ENCODE peak calls at places on chromosomes 4 and X, in five cellular contexts. V is HepG2, B is H1, U is tibial nerve, F is A549. O is an unnamed sample. For H3K4me1, the result is how much of the 10 kb centered on the place peaks cover.

GRCh38 chr4:145289403-145290076 is 109.2 kb upstream of the OTUD4 start:
- DNase-seq in V (no peak), B (no peak), U (no peak), F (no peak), O (no peak)

GRCh38 chrX:56281789-56282188 is 49.6 kb downstream of the KLF8 start:
- DNase-seq in V (peak), B (no peak), U (no peak), F (peak), O (no peak)

GRCh38 chr4:141180991-141181760 is 39.5 kb upstream of the ZNF330 start:
- DNase-seq in V (no peak), B (no peak), U (no peak), F (no peak), O (no peak)

GRCh38 chrX:3252744-3253143 is 93.7 kb downstream of the MXRA5 start:
- DNase-seq in V (no peak), B (no peak), U (no peak), F (no peak), O (no peak)

GRCh38 chr4:137968956-137969709 is 273.0 kb downstream of the SLC7A11 start:
- DNase-seq in V (no peak), B (no peak), U (no peak), F (no peak), O (no peak)

GRCh38 chr4:15436515-15436914 is 8.7 kb downstream of the C1QTNF7 start:
- DNase-seq in V (no peak), B (no peak), U (no peak), F (no peak), O (peak)

GRCh38 chrX:25872786-25873185 is 265.4 kb upstream of the MAGEB18 start:
- DNase-seq in V (no peak), B (no peak), U (no peak), F (no peak), O (no peak)

GRCh38 chr4:143351149-143351691 is 14.5 kb downstream of the GAB1 start:
- DNase-seq in V (no peak), B (no peak), U (no peak), F (no peak), O (no peak)

GRCh38 chrX:14897042-14897441 is 23.8 kb downstream of the MOSPD2 start:
- DNase-seq in V (no peak), B (no peak), U (no peak), F (no peak), O (no peak)

GRCh38 chrX:43166874-43167273 is 388.9 kb upstream of the PPP1R2C start:
- DNase-seq in V (peak), B (no peak), U (no peak), F (no peak), O (no peak)

GRCh38 chr4:118948545-118949144 is 60.0 kb downstream of the SYNPO2 start:
- DNase-seq in V (no peak), B (no peak), U (no peak), F (no peak), O (no peak)
- H3K4me1 ChIP-seq in V (under half), B (under half), U (under half), F (under half), O (under half)

GRCh38 chr4:48483006-48483776 is at the start of gene SLC10A4:
- DNase-seq in V (no peak), B (peak), U (no peak), F (peak), O (no peak)
- TF ChIP-seq EP300 in V (no peak), B (no peak), U (no peak), F (no peak), O (no peak)

GRCh38 chr4:113691676-113692075 is 69.9 kb downstream of the CAMK2D start:
- DNase-seq in V (no peak), B (no peak), U (no peak), F (no peak), O (no peak)

GRCh38 chr4:113695328-113696169 is 66.0 kb downstream of the CAMK2D start:
- DNase-seq in V (peak), B (no peak), U (no peak), F (no peak), O (no peak)

GRCh38 chr4:113689394-113689793 is 72.1 kb downstream of the CAMK2D start:
- DNase-seq in V (no peak), B (no peak), U (no peak), F (no peak), O (no peak)

GRCh38 chr4:113693993-113694392 is 67.5 kb downstream of the CAMK2D start:
- DNase-seq in V (no peak), B (no peak), U (no peak), F (no peak), O (no peak)

GRCh38 chr4:113692809-113693411 is 68.6 kb downstream of the CAMK2D start:
- DNase-seq in V (no peak), B (no peak), U (no peak), F (no peak), O (no peak)
- H3K4me1 ChIP-seq in V (under half), B (under half), U (under half), F (under half), O (under half)

GRCh38 chr4:123411514-123411913 is 14.9 kb downstream of the SPRY1 start:
- DNase-seq in V (no peak), B (no peak), U (no peak), F (no peak), O (no peak)
- TF ChIP-seq EP300 in V (no peak), B (no peak), U (no peak), F (no peak), O (no peak)